ENCODE peak calls at places on chromosomes 12 and 14, in five cellular contexts. N is suprapubic skin, S is stomach, H is A549, B is K562. D is an unnamed sample.

GRCh38 chr12:125243811-125244210 is 178.6 kb downstream of the AACS start:
- DNase-seq in N (no peak), S (no peak), H (no peak), B (no peak), D (no peak)

GRCh38 chr12:68375701-68376469 is 43.7 kb upstream of the MDM1 start:
- DNase-seq in N (no peak), S (no peak), H (no peak), B (no peak), D (no peak)

GRCh38 chr12:58097741-58098140 is 156.4 kb downstream of the ATP23 start:
- DNase-seq in N (no peak), S (no peak), H (no peak), B (no peak), D (no peak)

GRCh38 chr12:24280085-24280842 is 330.8 kb upstream of the SOX5 start:
- DNase-seq in N (no peak), S (no peak), H (no peak), B (no peak), D (no peak)

GRCh38 chr12:44716681-44717080 is 159.4 kb downstream of the NELL2 start:
- DNase-seq in N (no peak), S (no peak), H (no peak), B (no peak), D (no peak)

GRCh38 chr12:33267641-33268040 is 172.0 kb downstream of the SYT10 start:
- DNase-seq in N (no peak), S (no peak), H (no peak), B (no peak), D (no peak)

GRCh38 chr14:67940894-67941455 is 121.4 kb downstream of the RAD51B start:
- DNase-seq in N (no peak), S (peak), H (no peak), B (no peak), D (no peak)

GRCh38 chr12:11981174-11981733 is 89.5 kb upstream of the BCL2L14 start:
- DNase-seq in N (no peak), S (no peak), H (no peak), B (no peak), D (no peak)

GRCh38 chr14:73740921-73741326 is 26.7 kb upstream of the PNMA1 start:
- DNase-seq in N (no peak), S (peak), H (no peak), B (peak), D (peak)

GRCh38 chr14:96051231-96051630 is 12.1 kb downstream of the C14orf132 start:
- DNase-seq in N (no peak), S (no peak), H (no peak), B (no peak), D (no peak)

GRCh38 chr12:112466835-112467234 is 48.1 kb downstream of the PTPN11 start:
- DNase-seq in N (no peak), S (no peak), H (no peak), B (no peak), D (no peak)

GRCh38 chr12:131850856-131851559 is 22.8 kb downstream of the MMP17 start:
- DNase-seq in N (no peak), S (peak), H (peak), B (no peak), D (no peak)

GRCh38 chr12:6925543-6926279 is 2.0 kb upstream of the ATN1 start:
- DNase-seq in N (no peak), S (peak), H (peak), B (no peak), D (peak)

GRCh38 chr14:22614240-22614799 is 16.2 kb downstream of the ABHD4 start:
- DNase-seq in N (no peak), S (no peak), H (peak), B (peak), D (no peak)
- TF ChIP-seq EP300 in N (peak), S (no peak), H (peak), B (no peak), D (peak)

DNA sequence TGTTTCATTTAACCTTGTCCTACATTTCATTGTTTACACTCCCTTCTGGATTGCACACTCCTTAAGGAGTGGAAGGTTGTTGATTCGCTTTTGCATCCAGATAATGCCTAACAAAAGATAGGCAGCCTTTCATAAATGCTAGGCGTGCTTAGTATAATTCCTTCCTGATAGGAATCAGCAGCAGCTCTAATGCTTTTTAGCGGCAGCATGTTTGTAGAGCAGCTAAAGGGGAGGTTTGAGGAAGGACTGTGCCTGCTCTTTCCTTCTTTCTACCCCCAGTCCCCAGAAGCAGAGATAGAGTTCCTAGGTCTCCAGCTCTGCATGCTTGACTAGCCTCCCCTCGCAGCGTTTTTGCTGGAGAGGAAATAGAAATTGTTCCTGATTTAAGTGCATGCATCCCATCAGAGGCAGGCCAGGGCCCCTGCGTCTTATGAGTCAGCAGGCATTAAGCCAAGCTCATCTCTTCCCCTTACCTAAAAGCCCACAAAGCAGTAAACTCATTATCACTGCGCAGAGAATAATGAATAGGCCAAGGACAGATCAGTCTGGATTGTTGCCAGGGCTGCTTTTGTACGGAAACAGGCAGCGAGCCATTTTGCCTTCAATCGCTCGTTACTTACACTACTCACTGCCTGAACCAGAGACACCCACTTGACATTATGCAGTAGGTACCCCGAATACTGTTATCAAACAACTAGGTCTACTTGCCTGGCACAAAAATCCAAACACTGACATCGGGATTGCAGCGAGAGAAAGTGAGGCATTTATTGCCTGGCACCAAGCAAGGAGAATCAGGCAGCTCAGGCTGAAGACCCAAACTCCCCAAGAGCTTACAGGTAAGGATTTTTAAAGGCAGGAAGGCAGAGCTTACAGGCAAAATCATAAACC is 14.1 kb upstream of the TBPL2 start:
- DNase-seq in N (no peak), S (peak), H (no peak), B (peak), D (peak)
- TF ChIP-seq EP300 in N (no peak), S (no peak), H (no peak), B (no peak), D (no peak)

GRCh38 chr12:53302903-53303302 is 3.4 kb downstream of the MYG1 start:
- DNase-seq in N (no peak), S (no peak), H (no peak), B (no peak), D (no peak)

GRCh38 chr12:53298154-53298553 is 1.3 kb upstream of the MYG1 start:
- DNase-seq in N (no peak), S (no peak), H (no peak), B (no peak), D (no peak)

GRCh38 chr12:53299101-53299453 is 418 bp upstream of the MYG1 start:
- DNase-seq in N (no peak), S (no peak), H (peak), B (peak), D (no peak)

GRCh38 chr12:53300187-53300586 is 692 bp downstream of the MYG1 start:
- DNase-seq in N (no peak), S (no peak), H (no peak), B (no peak), D (no peak)

DNA sequence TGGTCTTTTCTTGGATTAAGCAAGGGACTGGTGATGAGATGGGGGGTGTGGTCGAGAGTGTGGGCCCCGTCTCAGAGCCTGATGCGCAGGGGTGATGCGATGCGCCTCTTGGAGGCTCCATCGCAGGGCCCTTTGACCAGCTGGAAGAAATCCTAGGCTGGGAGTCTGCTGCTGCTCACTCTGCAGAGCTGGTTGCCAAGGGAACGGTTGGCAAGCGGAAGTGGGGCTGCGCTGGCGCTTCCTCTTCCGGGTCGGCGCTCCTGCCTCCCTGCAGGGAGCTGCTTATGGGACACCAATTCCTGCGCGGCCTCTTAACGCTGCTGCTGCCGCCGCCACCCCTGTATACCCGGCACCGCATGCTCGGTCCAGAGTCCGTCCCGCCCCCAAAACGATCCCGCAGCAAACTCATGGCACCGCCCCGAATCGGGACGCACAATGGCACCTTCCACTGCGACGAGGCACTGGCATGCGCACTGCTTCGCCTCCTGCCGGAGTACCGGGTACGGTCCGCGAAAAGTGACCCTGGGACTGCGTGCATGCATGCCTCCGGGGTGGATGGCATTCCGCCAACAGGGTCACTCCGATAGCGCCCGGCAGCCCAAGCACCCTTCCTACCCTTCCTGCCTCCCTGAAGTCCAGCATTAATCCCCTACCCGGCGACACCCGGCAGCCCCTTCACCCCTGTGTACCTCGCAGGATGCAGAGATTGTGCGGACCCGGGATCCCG is at the start of gene MYG1:
- DNase-seq in N (peak), S (peak), H (peak), B (no peak), D (peak)
- TF ChIP-seq EP300 in N (no peak), S (no peak), H (no peak), B (no peak), D (peak)

DNA sequence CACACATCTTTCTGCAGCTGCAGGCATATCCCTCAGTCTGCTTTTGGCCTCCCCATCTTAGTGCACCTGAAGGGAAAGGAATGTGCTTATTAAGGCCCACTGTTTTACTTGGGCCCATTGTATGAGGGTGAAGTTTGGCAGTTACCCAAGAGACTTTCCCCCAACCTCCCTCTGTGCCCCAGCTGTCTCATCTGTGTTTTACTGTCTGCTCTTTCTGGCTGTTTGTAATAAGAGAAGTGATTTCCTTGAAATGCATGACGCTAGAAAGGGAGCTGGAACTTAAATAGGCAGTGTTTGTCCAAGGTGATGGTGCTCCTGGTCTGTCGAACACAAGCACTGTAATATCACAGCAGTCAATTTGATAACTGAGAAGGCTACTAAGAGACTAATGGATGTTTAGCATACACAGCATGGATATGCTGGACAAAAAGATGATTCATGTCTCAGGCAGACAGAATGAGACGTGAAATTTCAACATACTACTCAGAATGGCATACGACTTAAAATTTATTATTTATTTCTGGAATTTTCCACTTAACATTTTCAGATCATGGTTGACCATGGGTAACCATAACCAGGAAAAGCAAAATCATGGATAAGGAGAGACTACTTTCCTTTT is 43.6 kb downstream of the FSCB start:
- DNase-seq in N (no peak), S (no peak), H (no peak), B (no peak), D (no peak)
- TF ChIP-seq EP300 in N (no peak), S (no peak), H (no peak), B (no peak), D (no peak)

GRCh38 chr12:3036901-3037600 is 40.1 kb upstream of the TSPAN9 start:
- DNase-seq in N (no peak), S (no peak), H (no peak), B (no peak), D (no peak)

GRCh38 chr12:3038166-3038565 is 39.0 kb upstream of the TSPAN9 start:
- DNase-seq in N (no peak), S (no peak), H (no peak), B (no peak), D (no peak)

GRCh38 chr12:3034067-3034750 is 43.0 kb upstream of the TSPAN9 start:
- DNase-seq in N (no peak), S (peak), H (peak), B (peak), D (peak)

GRCh38 chr12:3035171-3035570 is 42.0 kb upstream of the TSPAN9 start:
- DNase-seq in N (no peak), S (no peak), H (no peak), B (no peak), D (no peak)

GRCh38 chr12:3035815-3036702 is 41.1 kb upstream of the TSPAN9 start:
- DNase-seq in N (no peak), S (no peak), H (no peak), B (no peak), D (no peak)
- TF ChIP-seq EP300 in N (no peak), S (no peak), H (no peak), B (no peak), D (peak)

GRCh38 chr14:104864267-104865068 is 600 bp upstream of the CEP170B start:
- DNase-seq in N (no peak), S (peak), H (peak), B (no peak), D (no peak)
- TF ChIP-seq EP300 in N (no peak), S (no peak), H (no peak), B (no peak), D (no peak)

DNA sequence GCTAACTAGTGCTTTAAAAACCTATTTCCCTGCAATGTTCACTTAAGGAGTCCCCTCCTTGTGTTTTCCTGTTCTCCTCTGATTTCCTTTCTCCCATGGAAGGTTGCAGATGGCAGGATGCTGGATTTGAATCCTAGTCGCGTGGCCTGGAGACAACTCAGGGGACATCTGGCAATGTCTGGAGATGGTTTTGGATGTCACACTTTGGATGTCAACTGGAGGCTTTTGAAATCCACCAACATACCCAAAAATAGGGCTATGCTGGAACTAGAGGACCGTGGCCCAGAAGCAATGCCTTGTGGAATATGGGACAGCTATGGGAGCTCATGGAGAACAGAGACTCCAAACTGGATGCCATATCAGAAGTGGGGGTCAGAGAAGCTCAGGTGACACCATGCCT is 95.8 kb upstream of the NOS1 start:
- DNase-seq in N (no peak), S (no peak), H (no peak), B (no peak), D (no peak)
- TF ChIP-seq EP300 in N (no peak), S (no peak), H (no peak), B (no peak), D (no peak)

GRCh38 chr14:61504841-61505340 is 183.5 kb downstream of the PRKCH start:
- DNase-seq in N (no peak), S (no peak), H (no peak), B (no peak), D (no peak)

GRCh38 chr14:61502459-61503093 is 181.2 kb downstream of the PRKCH start:
- DNase-seq in N (no peak), S (no peak), H (no peak), B (no peak), D (no peak)

GRCh38 chr14:61503167-61503801 is 181.9 kb downstream of the PRKCH start:
- DNase-seq in N (no peak), S (no peak), H (no peak), B (no peak), D (no peak)

GRCh38 chr14:61508526-61508925 is 186.8 kb upstream of the HIF1A start:
- DNase-seq in N (no peak), S (no peak), H (no peak), B (no peak), D (no peak)

DNA sequence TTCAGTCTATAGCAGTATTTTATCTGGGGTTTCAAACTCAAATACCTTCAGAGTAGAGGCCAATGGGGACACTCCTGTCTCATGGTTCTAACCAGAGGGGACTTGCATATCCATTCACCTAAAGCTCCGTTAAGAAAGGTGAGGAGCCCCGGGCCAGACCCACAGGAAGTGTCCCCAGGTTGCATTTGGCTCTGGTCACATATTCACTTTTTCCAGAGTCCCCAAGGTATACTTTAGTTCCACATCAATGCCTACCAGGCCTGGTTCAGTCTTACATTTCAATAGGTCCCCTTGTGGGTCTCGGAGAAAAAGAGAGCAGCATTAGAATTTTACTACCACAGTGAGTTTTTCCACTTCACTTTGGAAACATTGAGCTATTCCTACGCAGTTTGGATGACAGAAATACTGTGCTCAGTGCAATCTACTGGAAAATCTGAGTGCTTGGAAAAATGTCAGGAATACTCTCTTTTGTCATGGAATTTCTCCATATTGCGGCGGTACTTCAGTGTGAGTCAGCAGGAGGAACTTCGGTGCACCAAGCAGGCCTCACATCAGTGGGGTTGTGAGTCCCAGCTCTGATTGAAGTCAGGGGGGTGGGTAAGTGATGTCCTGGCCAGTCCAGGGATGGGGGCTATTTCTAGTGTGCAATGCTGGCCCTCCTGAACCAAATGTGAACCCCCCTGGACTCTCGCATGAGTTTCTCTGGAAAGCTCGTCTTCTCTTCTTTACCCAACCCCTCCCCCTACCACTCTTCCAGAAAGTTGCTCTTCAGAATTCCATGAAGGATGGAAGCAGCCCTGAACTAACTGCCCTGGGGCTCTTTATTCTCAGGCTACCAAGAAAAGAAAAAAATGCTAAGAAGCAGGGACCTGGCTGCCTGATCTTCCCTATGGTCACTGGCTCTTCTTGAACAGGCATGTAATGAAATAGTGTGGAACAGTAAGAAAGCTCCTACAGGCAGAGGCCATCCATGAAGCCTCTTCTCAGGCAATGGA is 184.7 kb downstream of the PRKCH start:
- DNase-seq in N (no peak), S (no peak), H (no peak), B (no peak), D (no peak)
- TF ChIP-seq EP300 in N (no peak), S (no peak), H (no peak), B (no peak), D (no peak)

DNA sequence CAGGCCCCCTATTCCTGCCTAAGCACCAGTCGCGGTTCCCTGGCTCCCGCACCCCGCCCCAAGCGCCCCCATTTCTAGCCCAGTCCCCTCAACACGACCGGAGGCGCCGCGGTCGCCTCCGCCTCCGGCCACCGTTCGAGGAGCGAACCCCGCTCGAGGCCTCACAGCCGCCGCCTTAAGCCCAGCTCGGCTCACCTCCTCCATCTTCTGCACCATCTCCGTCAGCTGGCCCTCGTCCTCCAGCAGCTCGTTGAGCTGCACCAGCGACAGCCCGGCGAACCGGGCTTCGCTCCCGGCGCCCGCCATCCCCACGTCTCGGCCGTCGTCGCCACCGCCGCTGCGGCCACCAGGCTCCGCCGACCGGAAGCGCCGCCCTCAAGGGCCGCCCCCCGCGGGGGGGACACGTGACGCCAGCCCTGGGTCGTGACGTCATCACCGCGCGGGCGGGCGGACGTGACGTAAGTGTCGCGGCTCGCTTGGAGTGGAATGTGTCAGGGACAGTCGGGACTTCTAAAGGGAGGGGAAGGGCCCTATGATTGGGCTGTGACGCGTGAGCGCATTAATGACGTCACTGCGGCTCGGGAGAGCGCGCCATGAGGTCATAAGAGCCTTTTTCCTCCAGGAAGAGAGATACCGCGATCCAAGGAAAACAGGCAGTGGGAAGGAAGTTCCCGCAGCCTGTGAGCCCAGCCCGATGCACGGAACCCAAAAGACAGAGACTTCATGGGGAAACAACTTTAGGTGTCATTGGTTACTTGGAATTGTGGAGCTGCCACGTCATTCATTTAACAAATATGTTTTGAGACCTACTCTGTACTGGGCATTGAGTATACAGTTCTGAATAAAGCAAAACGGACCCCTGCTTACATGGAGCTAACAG is at the start of gene VPS37B:
- DNase-seq in N (peak), S (peak), H (peak), B (peak), D (peak)
- TF ChIP-seq EP300 in N (no peak), S (peak), H (no peak), B (peak), D (peak)